ENCODE peak calls at places on chromosomes 2 and 18, in nine cellular contexts. U, I, G, W, P, N, E, S and K are unnamed samples.

GRCh38 chr2:70515938-70516337 is 37.7 kb downstream of the TGFA start:
- DNase-seq in E (no peak), G (no peak), N (no peak), S (no peak), P (no peak), I (no peak), U (no peak), W (peak; percentile 59), K (no peak)

GRCh38 chr2:99485824-99486223 is 4.0 kb downstream of the REV1 start:
- DNase-seq in U (no peak), I (no peak), W (no peak), G (no peak), E (no peak), N (no peak), P (no peak), S (no peak), K (no peak)

GRCh38 chr18:54423831-54424230 is 66.1 kb downstream of the C18orf54 start:
- DNase-seq in U (no peak), I (no peak), N (no peak), G (no peak), S (no peak), W (no peak), P (no peak), E (no peak), K (no peak)

GRCh38 chr18:73715228-73715670 is 432.4 kb downstream of the FBXO15 start:
- DNase-seq in N (no peak), U (no peak), P (no peak), S (no peak), G (no peak), W (no peak), E (no peak), I (no peak), K (no peak)

GRCh38 chr2:73027340-73027739 is 44.2 kb downstream of the SFXN5 start:
- DNase-seq in U (no peak), P (no peak), I (no peak), W (no peak), N (no peak), G (no peak), E (no peak), S (no peak), K (no peak)

GRCh38 chr2:29108225-29108624 is 7.0 kb upstream of the CLIP4 start:
- DNase-seq in N (no peak), S (no peak), G (no peak), U (no peak), P (no peak), W (no peak), I (no peak), E (no peak), K (no peak)

GRCh38 chr2:142100967-142101366 is 29.8 kb downstream of the LRP1B start:
- DNase-seq in E (no peak), N (no peak), S (no peak), U (no peak), G (no peak), P (no peak), W (no peak), I (no peak), K (no peak)

GRCh38 chr18:44723366-44723765 is 42.7 kb downstream of the SETBP1 start:
- DNase-seq in I (no peak), S (no peak), W (no peak), N (no peak), U (no peak), E (no peak), G (no peak), P (no peak), K (no peak)

GRCh38 chr2:120472891-120473309 is 127.0 kb downstream of the INHBB start:
- DNase-seq in U (no peak), N (no peak), G (no peak), S (no peak), E (no peak), I (no peak), P (no peak), W (no peak), K (no peak)

GRCh38 chr2:120239488-120240287 is 13.0 kb upstream of the RALB start:
- DNase-seq in U (peak; percentile 88), I (no peak), G (peak; percentile 36), P (peak; percentile 91), E (peak; percentile 47), W (no peak), N (no peak), S (peak; percentile 81), K (no peak)

GRCh38 chr2:227351639-227352038 is 26.6 kb downstream of the MFF start:
- DNase-seq in N (no peak), E (no peak), P (no peak), W (no peak), S (no peak), U (no peak), G (no peak), I (no peak), K (no peak)

GRCh38 chr18:3051718-3052410 is 38.9 kb upstream of the LPIN2 start:
- DNase-seq in G (peak; percentile 67), P (peak; percentile 37), I (no peak), W (no peak), N (no peak), E (no peak), S (no peak), U (no peak), K (no peak)

GRCh38 chr2:159267926-159268325 is 18.6 kb downstream of the WDSUB1 start:
- DNase-seq in U (no peak), I (no peak), P (no peak), G (no peak), E (no peak), W (no peak), S (no peak), N (no peak), K (no peak)

GRCh38 chr2:1789610-1790009 is 45.3 kb upstream of the PXDN start:
- DNase-seq in U (no peak), E (no peak), P (no peak), S (no peak), W (no peak), N (no peak), I (no peak), G (no peak), K (no peak)

GRCh38 chr2:10773841-10774341 is 38.7 kb downstream of the PDIA6 start:
- DNase-seq in W (no peak), P (peak; percentile 72), G (no peak), E (no peak), N (no peak), I (no peak), U (no peak), S (no peak), K (no peak)

GRCh38 chr2:174510583-174511189 is 23.9 kb upstream of the GPR155 start:
- DNase-seq in S (no peak), W (no peak), G (no peak), N (no peak), E (no peak), I (peak; percentile 38), P (no peak), U (no peak), K (no peak)

GRCh38 chr2:174512345-174512744 is 25.5 kb upstream of the GPR155 start:
- DNase-seq in I (no peak), U (no peak), P (no peak), N (no peak), S (no peak), G (no peak), W (no peak), E (no peak), K (no peak)

GRCh38 chr2:174516495-174517378 is 29.9 kb upstream of the GPR155 start:
- DNase-seq in N (no peak), P (no peak), W (no peak), I (no peak), E (no peak), U (no peak), G (no peak), S (no peak), K (no peak)

GRCh38 chr2:174511580-174512260 is 24.9 kb upstream of the GPR155 start:
- DNase-seq in S (no peak), N (no peak), I (no peak), P (no peak), G (no peak), W (no peak), U (no peak), E (no peak), K (no peak)
- H3K9me3 ChIP-seq in S (peaks cover 18% of the 10 kb centered on the region), N (peaks cover 13% of the 10 kb centered on the region), I (peaks cover 7% of the 10 kb centered on the region), P (no peaks in the 10 kb centered on the region), G (peaks cover 6% of the 10 kb centered on the region), W (peaks cover 11% of the 10 kb centered on the region), U (peaks cover 17% of the 10 kb centered on the region), E (peaks cover 34% of the 10 kb centered on the region), K (peaks cover 5% of the 10 kb centered on the region)

GRCh38 chr2:229725716-229726346 is 11.5 kb upstream of the DNER start:
- DNase-seq in U (no peak), I (no peak), N (no peak), G (no peak), W (no peak), P (peak; percentile 94), E (no peak), S (no peak), K (no peak)
- H3K9me3 ChIP-seq in U (peaks cover 7% of the 10 kb centered on the region), I (no peaks in the 10 kb centered on the region), N (no peaks in the 10 kb centered on the region), G (no peaks in the 10 kb centered on the region), W (no peaks in the 10 kb centered on the region), P (no peaks in the 10 kb centered on the region), E (peaks cover 7% of the 10 kb centered on the region), S (no peaks in the 10 kb centered on the region), K (no peaks in the 10 kb centered on the region)

DNA sequence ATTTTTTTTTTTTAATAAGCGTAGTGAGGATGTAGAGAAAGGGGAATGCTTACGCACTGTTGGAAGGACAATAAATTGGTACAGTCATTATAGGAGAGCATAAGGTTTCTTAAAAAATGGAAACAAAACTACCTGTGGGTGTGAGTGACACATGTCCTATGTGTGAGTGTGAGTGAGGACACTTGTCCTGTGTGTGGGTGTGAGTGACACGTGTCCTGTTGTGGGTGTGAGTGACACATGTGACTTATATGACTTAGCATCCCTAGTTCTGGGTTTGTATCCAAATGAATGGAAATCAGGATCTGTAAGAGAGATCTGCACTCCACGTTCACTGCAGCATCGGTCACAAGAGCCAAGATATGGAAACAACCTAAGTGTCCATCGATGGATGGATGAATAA is 91.8 kb downstream of the CBLN2 start:
- DNase-seq in N (no peak), S (no peak), E (no peak), P (no peak), G (no peak), U (no peak), W (no peak), I (no peak), K (no peak)
- H3K9me3 ChIP-seq in N (no peaks in the 10 kb centered on the region), S (no peaks in the 10 kb centered on the region), E (peaks cover 10% of the 10 kb centered on the region), P (no peaks in the 10 kb centered on the region), G (no peaks in the 10 kb centered on the region), U (peaks cover 7% of the 10 kb centered on the region), W (no peaks in the 10 kb centered on the region), I (peaks cover 2% of the 10 kb centered on the region), K (no peaks in the 10 kb centered on the region)

GRCh38 chr18:25921677-25922421 is 168.6 kb downstream of the SS18 start:
- DNase-seq in W (no peak), G (peak; percentile 45), E (no peak), P (peak; percentile 69), I (no peak), N (no peak), U (no peak), S (no peak), K (no peak)

GRCh38 chr18:25927830-25928229 is 162.6 kb downstream of the SS18 start:
- DNase-seq in W (no peak), G (no peak), E (no peak), N (no peak), U (no peak), I (no peak), P (no peak), S (no peak), K (no peak)

DNA sequence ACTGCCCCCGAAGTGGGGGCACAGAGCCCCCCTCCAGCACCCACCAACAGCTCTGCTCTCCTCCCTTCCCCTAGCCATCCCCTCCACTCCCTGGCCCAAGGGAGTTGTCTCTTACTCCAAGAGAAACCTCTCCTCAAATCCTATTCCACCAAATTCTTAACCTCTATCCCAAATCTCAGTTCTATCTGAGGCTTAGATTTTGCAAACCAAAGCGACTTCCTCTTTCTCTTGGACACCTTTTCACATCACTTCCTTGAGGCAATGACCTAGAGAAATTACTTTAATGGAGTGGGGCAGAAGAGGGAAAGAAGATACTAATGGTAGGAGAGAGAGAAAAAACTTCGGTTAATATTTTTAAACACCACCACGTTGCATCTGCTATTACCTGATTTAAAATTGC is 167.2 kb downstream of the SS18 start:
- DNase-seq in P (no peak), N (no peak), U (no peak), G (no peak), I (no peak), E (no peak), S (no peak), W (no peak), K (no peak)
- H3K9me3 ChIP-seq in P (no peaks in the 10 kb centered on the region), N (no peaks in the 10 kb centered on the region), U (no peaks in the 10 kb centered on the region), G (no peaks in the 10 kb centered on the region), I (no peaks in the 10 kb centered on the region), E (no peaks in the 10 kb centered on the region), S (no peaks in the 10 kb centered on the region), W (no peaks in the 10 kb centered on the region), K (no peaks in the 10 kb centered on the region)